ENCODE peak calls at places on chromosomes 4 and X, in five cellular contexts. One of them, this sample, is unnamed.

GRCh38 chrX:104697264-104697663 is 131.3 kb downstream of the IL1RAPL2 start:
- DNase-seq in activated CD8-positive, alpha-beta memory T cell treated with anti-CD3 and anti-CD28 coated beads for 48 hours: no peak
- DNase-seq in activated T-cell treated with anti-CD3 and anti-CD28 coated beads for 1 hour: no peak
- DNase-seq in gastrocnemius medialis: no peak
- DNase-seq in nucleus accumbens: no peak
- DNase-seq in this sample: no peak

GRCh38 chrX:10833299-10834169 is 213.1 kb upstream of the MID1 start:
- DNase-seq in activated T-cell treated with anti-CD3 and anti-CD28 coated beads for 1 hour: no peak
- DNase-seq in gastrocnemius medialis: no peak
- DNase-seq in activated CD8-positive, alpha-beta memory T cell treated with anti-CD3 and anti-CD28 coated beads for 48 hours: no peak
- DNase-seq in nucleus accumbens: no peak
- DNase-seq in this sample: no peak

GRCh38 chrX:71913156-71913950 is 2.7 kb downstream of the NHSL2 start:
- DNase-seq in gastrocnemius medialis: no peak
- DNase-seq in nucleus accumbens: no peak
- DNase-seq in activated CD8-positive, alpha-beta memory T cell treated with anti-CD3 and anti-CD28 coated beads for 48 hours: no peak
- DNase-seq in activated T-cell treated with anti-CD3 and anti-CD28 coated beads for 1 hour: no peak
- DNase-seq in this sample: no peak

GRCh38 chr4:109921384-109921808 is 8.7 kb downstream of the EGF start:
- DNase-seq in activated CD8-positive, alpha-beta memory T cell treated with anti-CD3 and anti-CD28 coated beads for 48 hours: no peak
- DNase-seq in activated T-cell treated with anti-CD3 and anti-CD28 coated beads for 1 hour: no peak
- DNase-seq in gastrocnemius medialis: no peak
- DNase-seq in nucleus accumbens: no peak
- DNase-seq in this sample: peak; percentile 92

GRCh38 chrX:129642641-129643040 is 12.1 kb downstream of the APLN start:
- DNase-seq in activated T-cell treated with anti-CD3 and anti-CD28 coated beads for 1 hour: no peak
- DNase-seq in gastrocnemius medialis: no peak
- DNase-seq in nucleus accumbens: no peak
- DNase-seq in activated CD8-positive, alpha-beta memory T cell treated with anti-CD3 and anti-CD28 coated beads for 48 hours: no peak
- DNase-seq in this sample: peak; percentile 60

GRCh38 chr4:81786063-81786763 is 314.5 kb upstream of the RASGEF1B start:
- DNase-seq in activated T-cell treated with anti-CD3 and anti-CD28 coated beads for 1 hour: no peak
- DNase-seq in nucleus accumbens: no peak
- DNase-seq in gastrocnemius medialis: no peak
- DNase-seq in activated CD8-positive, alpha-beta memory T cell treated with anti-CD3 and anti-CD28 coated beads for 48 hours: no peak
- DNase-seq in this sample: peak; percentile 2

GRCh38 chrX:152930516-152930915 is 32.6 kb downstream of the ZNF185 start:
- DNase-seq in activated T-cell treated with anti-CD3 and anti-CD28 coated beads for 1 hour: no peak
- DNase-seq in activated CD8-positive, alpha-beta memory T cell treated with anti-CD3 and anti-CD28 coated beads for 48 hours: no peak
- DNase-seq in nucleus accumbens: no peak
- DNase-seq in gastrocnemius medialis: no peak
- DNase-seq in this sample: no peak

GRCh38 chr4:115723621-115724020 is 610.2 kb upstream of the NDST4 start:
- DNase-seq in activated T-cell treated with anti-CD3 and anti-CD28 coated beads for 1 hour: no peak
- DNase-seq in gastrocnemius medialis: no peak
- DNase-seq in nucleus accumbens: no peak
- DNase-seq in activated CD8-positive, alpha-beta memory T cell treated with anti-CD3 and anti-CD28 coated beads for 48 hours: no peak
- DNase-seq in this sample: no peak

GRCh38 chr4:182093947-182094346 is 149.3 kb upstream of the TENM3 start:
- DNase-seq in nucleus accumbens: no peak
- DNase-seq in gastrocnemius medialis: no peak
- DNase-seq in activated CD8-positive, alpha-beta memory T cell treated with anti-CD3 and anti-CD28 coated beads for 48 hours: no peak
- DNase-seq in activated T-cell treated with anti-CD3 and anti-CD28 coated beads for 1 hour: no peak
- DNase-seq in this sample: peak; percentile 56

GRCh38 chr4:2843909-2844584 is 403 bp downstream of the ADD1 start:
- DNase-seq in activated T-cell treated with anti-CD3 and anti-CD28 coated beads for 1 hour: no peak
- DNase-seq in activated CD8-positive, alpha-beta memory T cell treated with anti-CD3 and anti-CD28 coated beads for 48 hours: no peak
- DNase-seq in nucleus accumbens: no peak
- DNase-seq in gastrocnemius medialis: no peak
- DNase-seq in this sample: peak; percentile 48

GRCh38 chr4:152032722-152033131 is 271.9 kb upstream of the GATB start:
- DNase-seq in activated CD8-positive, alpha-beta memory T cell treated with anti-CD3 and anti-CD28 coated beads for 48 hours: no peak
- DNase-seq in activated T-cell treated with anti-CD3 and anti-CD28 coated beads for 1 hour: no peak
- DNase-seq in gastrocnemius medialis: peak; percentile 11
- DNase-seq in nucleus accumbens: no peak
- DNase-seq in this sample: peak; percentile 67

GRCh38 chrX:106927700-106928099 is 7.5 kb downstream of the CLDN2 start:
- DNase-seq in nucleus accumbens: no peak
- DNase-seq in activated CD8-positive, alpha-beta memory T cell treated with anti-CD3 and anti-CD28 coated beads for 48 hours: no peak
- DNase-seq in gastrocnemius medialis: no peak
- DNase-seq in activated T-cell treated with anti-CD3 and anti-CD28 coated beads for 1 hour: no peak
- DNase-seq in this sample: no peak

GRCh38 chr4:25857851-25858400 is 4.9 kb downstream of the SEL1L3 start:
- DNase-seq in nucleus accumbens: no peak
- DNase-seq in activated T-cell treated with anti-CD3 and anti-CD28 coated beads for 1 hour: no peak
- DNase-seq in activated CD8-positive, alpha-beta memory T cell treated with anti-CD3 and anti-CD28 coated beads for 48 hours: no peak
- DNase-seq in gastrocnemius medialis: no peak
- DNase-seq in this sample: no peak

GRCh38 chrX:97366246-97366645 is 482.5 kb downstream of the RPA4 start:
- DNase-seq in activated T-cell treated with anti-CD3 and anti-CD28 coated beads for 1 hour: no peak
- DNase-seq in activated CD8-positive, alpha-beta memory T cell treated with anti-CD3 and anti-CD28 coated beads for 48 hours: no peak
- DNase-seq in gastrocnemius medialis: no peak
- DNase-seq in nucleus accumbens: no peak
- DNase-seq in this sample: no peak

GRCh38 chrX:71627588-71628404 is 9.5 kb upstream of the CXCR3 start:
- DNase-seq in activated CD8-positive, alpha-beta memory T cell treated with anti-CD3 and anti-CD28 coated beads for 48 hours: no peak
- DNase-seq in activated T-cell treated with anti-CD3 and anti-CD28 coated beads for 1 hour: no peak
- DNase-seq in nucleus accumbens: no peak
- DNase-seq in gastrocnemius medialis: no peak
- DNase-seq in this sample: no peak

GRCh38 chr4:2008921-2009650 is at the start of gene NELFA:
- DNase-seq in gastrocnemius medialis: peak; percentile 93
- DNase-seq in nucleus accumbens: peak; percentile 95
- DNase-seq in activated CD8-positive, alpha-beta memory T cell treated with anti-CD3 and anti-CD28 coated beads for 48 hours: peak; percentile 96
- DNase-seq in activated T-cell treated with anti-CD3 and anti-CD28 coated beads for 1 hour: peak; percentile 95
- DNase-seq in this sample: peak; percentile 89

GRCh38 chrX:134431894-134432293 is 28.1 kb upstream of the HPRT1 start:
- DNase-seq in activated CD8-positive, alpha-beta memory T cell treated with anti-CD3 and anti-CD28 coated beads for 48 hours: no peak
- DNase-seq in nucleus accumbens: no peak
- DNase-seq in activated T-cell treated with anti-CD3 and anti-CD28 coated beads for 1 hour: no peak
- DNase-seq in gastrocnemius medialis: no peak
- DNase-seq in this sample: peak; percentile 69

GRCh38 chr4:75671802-75672421 is 1.3 kb downstream of the G3BP2 start:
- DNase-seq in activated T-cell treated with anti-CD3 and anti-CD28 coated beads for 1 hour: no peak
- DNase-seq in gastrocnemius medialis: no peak
- DNase-seq in activated CD8-positive, alpha-beta memory T cell treated with anti-CD3 and anti-CD28 coated beads for 48 hours: no peak
- DNase-seq in nucleus accumbens: no peak
- DNase-seq in this sample: peak; percentile 16

GRCh38 chr4:145283909-145284308 is 103.5 kb upstream of the OTUD4 start:
- DNase-seq in activated CD8-positive, alpha-beta memory T cell treated with anti-CD3 and anti-CD28 coated beads for 48 hours: no peak
- DNase-seq in nucleus accumbens: no peak
- DNase-seq in activated T-cell treated with anti-CD3 and anti-CD28 coated beads for 1 hour: no peak
- DNase-seq in gastrocnemius medialis: no peak
- DNase-seq in this sample: no peak